ENCODE peak calls at places on chromosomes 16 and 17, in four cellular contexts. R is effector memory CD4-positive, alpha-beta T cell; A is A549; N is CD8-positive, alpha-beta memory T cell. O is an unnamed sample.
A peak's percentile ranks its signal among the peaks of the same experiment; 100 is the strongest.

GRCh38 chr17:42519546-42520444 is 16.2 kb upstream of the NAGLU start:
- DNase-seq in R (no peak), A (peak; percentile 96), N (no peak), O (peak; percentile 82)

GRCh38 chr16:1989209-1989825 is 453 bp upstream of the SYNGR3 start:
- DNase-seq in R (no peak), A (no peak), N (no peak), O (no peak)

GRCh38 chr17:3750926-3751325 is 27.2 kb downstream of the HASPIN start:
- DNase-seq in R (peak; percentile 31), A (no peak), N (peak; percentile 38), O (no peak)

GRCh38 chr16:24729967-24730815 is 740 bp downstream of the TNRC6A start:
- DNase-seq in R (peak; percentile 15), A (peak; percentile 44), N (no peak), O (no peak)

GRCh38 chr17:45164734-45165269 is 3.1 kb downstream of the HEXIM2 start:
- DNase-seq in R (no peak), A (no peak), N (no peak), O (no peak)

GRCh38 chr17:15655162-15655561 is 28.9 kb downstream of the TRIM16 start:
- DNase-seq in R (no peak), A (no peak), N (no peak), O (peak; percentile 67)

GRCh38 chr17:7590743-7591142 is 849 bp upstream of the SOX15 start:
- DNase-seq in R (no peak), A (peak; percentile 69), N (no peak), O (no peak)

GRCh38 chr17:57552114-57552601 is 192.9 kb downstream of the CCDC182 start:
- DNase-seq in R (no peak), A (no peak), N (no peak), O (no peak)

GRCh38 chr17:42673885-42674754 is 2.7 kb downstream of the PLEKHH3 start:
- DNase-seq in R (no peak), A (peak; percentile 95), N (peak; percentile 23), O (peak; percentile 31)

GRCh38 chr17:32349503-32349853 is 479 bp upstream of the ZNF207 start:
- DNase-seq in R (no peak), A (no peak), N (no peak), O (no peak)

GRCh38 chr17:79276824-79277223 is 202.2 kb downstream of the ENGASE start:
- DNase-seq in R (no peak), A (no peak), N (no peak), O (no peak)

GRCh38 chr17:77036136-77036840 is 104.5 kb upstream of the SEC14L1 start:
- DNase-seq in R (no peak), A (no peak), N (no peak), O (no peak)

GRCh38 chr17:57599271-57600045 is 145.6 kb downstream of the CCDC182 start:
- DNase-seq in R (no peak), A (no peak), N (no peak), O (peak; percentile 2)

GRCh38 chr16:54070944-54071343 is 215.6 kb downstream of the IRX3 start:
- DNase-seq in R (no peak), A (no peak), N (no peak), O (no peak)

GRCh38 chr17:80504671-80505413 is 28.4 kb upstream of the NPTX1 start:
- DNase-seq in R (no peak), A (peak; percentile 67), N (no peak), O (no peak)

GRCh38 chr17:19492140-19492539 is 41.5 kb upstream of the SLC47A1 start:
- DNase-seq in R (no peak), A (no peak), N (no peak), O (no peak)

GRCh38 chr16:21263640-21264211 is 14.4 kb downstream of the CRYM start:
- DNase-seq in R (no peak), A (peak; percentile 30), N (no peak), O (no peak)

GRCh38 chr17:77370536-77370935 is 229.8 kb downstream of the SEC14L1 start:
- DNase-seq in R (no peak), A (no peak), N (no peak), O (no peak)

GRCh38 chr17:81365601-81366585 is 29.4 kb upstream of the BAHCC1 start:
- DNase-seq in R (no peak), A (no peak), N (no peak), O (no peak)

GRCh38 chr16:2779151-2779920 is 2.3 kb upstream of the ELOB start:
- DNase-seq in R (no peak), A (no peak), N (no peak), O (no peak)

GRCh38 chr16:89581045-89581695 is 5.6 kb downstream of the CPNE7 start:
- DNase-seq in R (no peak), A (peak; percentile 82), N (no peak), O (no peak)

GRCh38 chr16:68951991-68952877 is 108.9 kb downstream of the TANGO6 start:
- DNase-seq in R (no peak), A (peak; percentile 28), N (no peak), O (no peak)

GRCh38 chr17:44344939-44345496 is at the start of gene GRN:
- DNase-seq in R (peak; percentile 76), A (peak; percentile 100), N (peak; percentile 79), O (peak; percentile 97)

GRCh38 chr16:261031-261691 is 14.6 kb downstream of the RGS11 start:
- DNase-seq in R (no peak), A (no peak), N (no peak), O (no peak)

GRCh38 chr16:85608887-85609286 is 4.2 kb upstream of the GSE1 start:
- DNase-seq in R (no peak), A (no peak), N (no peak), O (no peak)

GRCh38 chr16:85607796-85608514 is 5.2 kb upstream of the GSE1 start:
- DNase-seq in R (no peak), A (no peak), N (no peak), O (no peak)

GRCh38 chr16:85609539-85609938 is 3.6 kb upstream of the GSE1 start:
- DNase-seq in R (no peak), A (no peak), N (no peak), O (no peak)

GRCh38 chr16:85607331-85607765 is 5.8 kb upstream of the GSE1 start:
- DNase-seq in R (no peak), A (no peak), N (no peak), O (no peak)

GRCh38 chr16:85608515-85608885 is 4.6 kb upstream of the GSE1 start:
- DNase-seq in R (no peak), A (no peak), N (no peak), O (peak; percentile 22)
- H3K4me1 ChIP-seq in R (peaks cover 33% of the 10 kb centered on the region), A (peaks cover 10% of the 10 kb centered on the region), N (peaks cover 27% of the 10 kb centered on the region), O (peaks cover 31% of the 10 kb centered on the region)

GRCh38 chr16:57621521-57622268 is 6.7 kb upstream of the ADGRG1 start:
- DNase-seq in R (no peak), A (no peak), N (no peak), O (no peak)
- H3K4me1 ChIP-seq in R (no peaks in the 10 kb centered on the region), A (peaks cover 99% of the 10 kb centered on the region), N (peaks cover 8% of the 10 kb centered on the region), O (peaks cover 58% of the 10 kb centered on the region)

GRCh38 chr16:84501077-84501735 is 3.3 kb downstream of the MEAK7 start:
- DNase-seq in R (no peak), A (peak; percentile 76), N (no peak), O (peak; percentile 73)

GRCh38 chr16:84502581-84502980 is 1.9 kb downstream of the MEAK7 start:
- DNase-seq in R (no peak), A (no peak), N (no peak), O (peak; percentile 14)

GRCh38 chr16:84500531-84500930 is 3.9 kb downstream of the MEAK7 start:
- DNase-seq in R (no peak), A (no peak), N (no peak), O (no peak)

GRCh38 chr16:84503751-84504395 is 586 bp downstream of the MEAK7 start:
- DNase-seq in R (no peak), A (no peak), N (no peak), O (no peak)

DNA sequence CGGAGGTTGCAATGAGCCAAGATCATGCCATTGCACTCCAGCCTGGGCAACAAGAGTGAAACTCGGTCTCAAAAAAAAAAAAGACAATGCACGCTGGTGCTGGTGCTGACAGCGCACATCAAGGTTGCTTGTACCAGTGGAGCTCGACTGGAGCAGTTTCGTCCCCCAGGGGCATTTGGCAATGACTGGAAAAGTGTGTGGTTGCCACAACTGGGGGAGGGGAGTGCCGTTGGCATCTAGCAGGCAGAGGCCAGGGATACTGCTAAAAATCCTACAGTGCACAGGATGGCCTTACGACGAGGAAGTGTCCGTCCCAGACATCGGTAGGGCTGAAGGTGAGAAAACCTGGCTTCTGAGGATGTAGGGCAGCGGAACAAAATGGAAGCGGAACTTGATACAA is 2.4 kb downstream of the MEAK7 start:
- DNase-seq in R (no peak), A (no peak), N (no peak), O (no peak)
- H3K4me1 ChIP-seq in R (peaks cover 26% of the 10 kb centered on the region), A (peaks cover 66% of the 10 kb centered on the region), N (peaks cover 32% of the 10 kb centered on the region), O (peaks cover 39% of the 10 kb centered on the region)

GRCh38 chr17:74481621-74482020 is 15.2 kb downstream of the CD300A start:
- DNase-seq in R (no peak), A (no peak), N (no peak), O (no peak)

GRCh38 chr17:74484066-74484465 is 17.6 kb downstream of the CD300A start:
- DNase-seq in R (no peak), A (no peak), N (no peak), O (no peak)

GRCh38 chr17:74480290-74480689 is 13.9 kb downstream of the CD300A start:
- DNase-seq in R (no peak), A (no peak), N (no peak), O (no peak)

GRCh38 chr17:74485841-74486240 is 19.4 kb downstream of the CD300A start:
- DNase-seq in R (no peak), A (no peak), N (no peak), O (no peak)

GRCh38 chr17:74485012-74485743 is 18.7 kb downstream of the CD300A start:
- DNase-seq in R (no peak), A (no peak), N (no peak), O (no peak)
- H3K4me1 ChIP-seq in R (no peaks in the 10 kb centered on the region), A (no peaks in the 10 kb centered on the region), N (peaks cover 5% of the 10 kb centered on the region), O (no peaks in the 10 kb centered on the region)

DNA sequence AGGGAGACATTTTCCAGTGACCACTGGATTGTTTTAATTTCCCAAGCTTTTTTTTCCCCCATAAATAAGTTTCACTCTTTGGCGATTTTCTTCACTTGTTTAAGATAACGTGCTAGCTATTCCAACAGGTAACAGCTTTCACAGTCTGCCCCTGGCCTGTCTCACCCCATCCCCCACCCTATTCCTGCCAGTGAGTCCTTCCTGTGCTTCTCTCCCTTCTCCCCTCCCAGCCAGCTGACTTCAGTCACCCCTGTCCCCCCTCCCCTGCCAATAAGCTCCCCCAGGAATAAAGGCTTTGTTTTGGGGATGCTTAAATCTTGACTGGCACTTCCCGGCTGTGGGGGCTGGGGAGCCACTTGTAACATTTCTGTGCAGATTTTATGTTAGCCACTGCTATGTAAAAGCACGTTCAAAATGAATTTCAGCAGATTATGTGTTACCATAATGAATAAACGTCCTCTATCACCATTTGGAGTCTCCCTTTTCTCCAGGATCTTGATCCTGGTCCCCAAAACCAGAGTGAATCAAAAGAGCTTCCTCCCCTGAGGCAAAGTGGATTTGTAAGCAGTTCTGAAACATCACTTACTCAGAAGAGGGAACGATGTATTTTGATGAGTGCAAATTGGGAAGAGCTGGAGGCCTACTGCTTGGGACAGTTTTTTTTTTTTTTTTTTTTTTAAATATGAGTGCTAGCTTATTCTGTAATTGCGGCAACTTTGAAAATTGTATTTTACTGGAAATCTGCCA is 58.2 kb downstream of the IGF2BP1 start:
- DNase-seq in R (no peak), A (no peak), N (no peak), O (no peak)
- H3K4me1 ChIP-seq in R (no peaks in the 10 kb centered on the region), A (no peaks in the 10 kb centered on the region), N (no peaks in the 10 kb centered on the region), O (no peaks in the 10 kb centered on the region)

DNA sequence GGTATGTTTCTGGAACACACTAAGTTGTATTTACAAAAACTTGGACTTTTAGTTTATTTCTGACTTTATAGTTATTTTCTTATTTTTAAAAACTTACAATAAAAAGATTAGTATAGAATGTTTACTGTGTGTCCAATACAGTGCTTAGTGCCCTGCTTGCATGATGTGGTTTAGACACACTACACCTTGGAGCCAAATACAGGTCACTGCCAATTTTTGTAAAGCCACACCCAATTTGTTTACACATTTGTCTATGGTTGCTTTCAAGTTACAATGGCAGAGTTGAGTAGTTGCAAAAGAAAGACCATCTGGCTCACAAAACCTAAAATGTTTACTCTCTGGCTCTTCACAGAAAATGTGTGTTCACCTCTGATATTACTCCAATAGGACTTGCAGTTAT is 807.1 kb downstream of the KCNJ2 start:
- DNase-seq in R (no peak), A (no peak), N (no peak), O (no peak)
- H3K4me1 ChIP-seq in R (no peaks in the 10 kb centered on the region), A (no peaks in the 10 kb centered on the region), N (no peaks in the 10 kb centered on the region), O (no peaks in the 10 kb centered on the region)

O was measured in Caco-2.